ENCODE peak calls at places on chromosomes 13 and 19, in four cellular contexts. W, J, I and A are unnamed samples.

GRCh38 chr13:112781881-112782361 is 92.1 kb downstream of the ATP11A start:
- DNase-seq in W (no peak), J (no peak), I (no peak), A (no peak)

GRCh38 chr13:93984876-93985275 is 494.6 kb downstream of the DCT start:
- DNase-seq in W (no peak), J (no peak), I (no peak), A (no peak)

GRCh38 chr19:23378948-23379347 is 16.3 kb downstream of the ZNF91 start:
- DNase-seq in W (no peak), J (no peak), I (no peak), A (no peak)

GRCh38 chr13:111027481-111028439 is 87.3 kb upstream of the ARHGEF7 start:
- DNase-seq in W (no peak), J (no peak), I (no peak), A (no peak)

GRCh38 chr13:95156208-95156607 is 145.0 kb downstream of the ABCC4 start:
- DNase-seq in W (no peak), J (no peak), I (no peak), A (no peak)

GRCh38 chr19:49224856-49225255 is 67.3 kb downstream of the TRPM4 start:
- DNase-seq in W (no peak), J (peak; percentile 17), I (peak; percentile 86), A (no peak)

GRCh38 chr19:45790942-45791341 is 1.7 kb downstream of the DMWD start:
- DNase-seq in W (no peak), J (peak; percentile 25), I (no peak), A (no peak)

GRCh38 chr19:2278504-2279158 is 3.3 kb downstream of the PEAK3 start:
- DNase-seq in W (no peak), J (no peak), I (no peak), A (no peak)

GRCh38 chr19:49157445-49158224 is at the start of gene TRPM4:
- DNase-seq in W (no peak), J (peak; percentile 24), I (peak; percentile 98), A (no peak)

GRCh38 chr19:36213793-36214387 is 575 bp downstream of the ZNF565 start:
- DNase-seq in W (no peak), J (no peak), I (peak; percentile 8), A (peak; percentile 2)

GRCh38 chr13:20475927-20476691 is 49.5 kb downstream of the CRYL1 start:
- DNase-seq in W (no peak), J (peak; percentile 73), I (no peak), A (no peak)

GRCh38 chr13:41506312-41506711 is 49.0 kb downstream of the RGCC start:
- DNase-seq in W (no peak), J (no peak), I (no peak), A (no peak)

GRCh38 chr19:38831142-38831605 is 420 bp downstream of the ECH1 start:
- DNase-seq in W (no peak), J (no peak), I (peak; percentile 93), A (peak; percentile 56)

GRCh38 chr13:97043302-97043701 is 49.0 kb upstream of the OXGR1 start:
- DNase-seq in W (peak; percentile 46), J (no peak), I (no peak), A (peak; percentile 14)